ENCODE peak calls at places on chromosomes 5 and 9, in four cellular contexts. A, L, X and S are unnamed samples.

GRCh38 chr9:19939890-19940289 is 151.1 kb upstream of the SLC24A2 start:
- ATAC-seq in A (no peak), L (no peak), X (no peak), S (no peak)

GRCh38 chr5:64206653-64207052 is 41.0 kb downstream of the RNF180 start:
- ATAC-seq in A (no peak), L (no peak), X (no peak), S (no peak)

GRCh38 chr9:134725605-134725940 is 84.0 kb downstream of the COL5A1 start:
- ATAC-seq in A (no peak), L (no peak), X (no peak), S (peak)

GRCh38 chr9:17120203-17120602 is 14.6 kb upstream of the CNTLN start:
- ATAC-seq in A (no peak), L (no peak), X (no peak), S (no peak)

GRCh38 chr5:96093340-96093739 is 131.7 kb upstream of the ELL2 start:
- ATAC-seq in A (peak), L (no peak), X (no peak), S (no peak)

GRCh38 chr5:60829490-60830266 is 14.4 kb downstream of the ELOVL7 start:
- ATAC-seq in A (no peak), L (peak), X (no peak), S (peak)

GRCh38 chr5:106258591-106259125 is 1412.1 kb downstream of the EFNA5 start:
- ATAC-seq in A (peak), L (no peak), X (no peak), S (no peak)

GRCh38 chr5:123429993-123430392 is 6.8 kb upstream of the CEP120 start:
- ATAC-seq in A (peak), L (no peak), X (peak), S (no peak)

GRCh38 chr5:150584561-150585335 is 55.7 kb upstream of the SYNPO start:
- ATAC-seq in A (no peak), L (no peak), X (no peak), S (no peak)

GRCh38 chr5:139043127-139043905 is 154.9 kb downstream of the SIL1 start:
- ATAC-seq in A (no peak), L (no peak), X (no peak), S (no peak)

GRCh38 chr5:67974054-67974453 is 241.5 kb upstream of the PIK3R1 start:
- ATAC-seq in A (no peak), L (no peak), X (no peak), S (no peak)

GRCh38 chr5:179187229-179187678 is 127.1 kb downstream of the ZNF354C start:
- ATAC-seq in A (no peak), L (no peak), X (no peak), S (no peak)

GRCh38 chr5:139148306-139148705 is 49.9 kb downstream of the SIL1 start:
- ATAC-seq in A (peak), L (no peak), X (peak), S (no peak)

GRCh38 chr5:42502613-42503470 is 79.6 kb downstream of the GHR start:
- ATAC-seq in A (no peak), L (no peak), X (no peak), S (no peak)

GRCh38 chr9:27726244-27727141 is 153.2 kb upstream of the C9orf72 start:
- ATAC-seq in A (peak), L (peak), X (no peak), S (peak)

GRCh38 chr5:67941750-67942450 is 273.7 kb upstream of the PIK3R1 start:
- ATAC-seq in A (no peak), L (no peak), X (no peak), S (no peak)

GRCh38 chr9:35571113-35571512 is 33.9 kb upstream of the TESK1 start:
- ATAC-seq in A (no peak), L (no peak), X (no peak), S (peak)

GRCh38 chr5:135811007-135811406 is 23.5 kb upstream of the SLC25A48 start:
- ATAC-seq in A (no peak), L (no peak), X (no peak), S (no peak)

GRCh38 chr5:135360278-135361274 is 38.5 kb downstream of the MACROH2A1 start:
- ATAC-seq in A (no peak), L (no peak), X (no peak), S (no peak)

GRCh38 chr5:148969291-148969690 is 93.6 kb downstream of the SH3TC2 start:
- ATAC-seq in A (no peak), L (no peak), X (no peak), S (no peak)

GRCh38 chr5:36651775-36652685 is 45.6 kb downstream of the SLC1A3 start:
- ATAC-seq in A (no peak), L (no peak), X (peak), S (no peak)

GRCh38 chr9:121950441-121950840 is 142.7 kb downstream of the TTLL11 start:
- ATAC-seq in A (no peak), L (no peak), X (no peak), S (no peak)

GRCh38 chr5:154087260-154087659 is 48.5 kb downstream of the MFAP3 start:
- ATAC-seq in A (no peak), L (no peak), X (no peak), S (no peak)

GRCh38 chr9:98210435-98210834 is 18.0 kb upstream of the CORO2A start:
- ATAC-seq in A (no peak), L (no peak), X (no peak), S (no peak)

GRCh38 chr5:131363811-131364506 is 100.1 kb downstream of the CDC42SE2 start:
- ATAC-seq in A (no peak), L (no peak), X (no peak), S (peak)

GRCh38 chr9:77498891-77499290 is 149.2 kb downstream of the GNA14 start:
- ATAC-seq in A (no peak), L (no peak), X (no peak), S (no peak)

GRCh38 chr5:142753114-142753764 is 16.9 kb upstream of the ARHGAP26 start:
- ATAC-seq in A (peak), L (no peak), X (peak), S (no peak)

GRCh38 chr9:4117835-4118610 is 181.8 kb downstream of the GLIS3 start:
- ATAC-seq in A (peak), L (peak), X (no peak), S (no peak)

GRCh38 chr5:16744164-16744880 is 127.5 kb upstream of the RETREG1 start:
- ATAC-seq in A (no peak), L (no peak), X (no peak), S (no peak)

GRCh38 chr5:30894811-30895210 is 298.7 kb upstream of the CDH6 start:
- ATAC-seq in A (no peak), L (no peak), X (no peak), S (no peak)

GRCh38 chr5:139642891-139643871 is 5.0 kb upstream of the CXXC5 start:
- ATAC-seq in A (peak), L (no peak), X (no peak), S (no peak)

GRCh38 chr9:20441704-20442423 is 180.4 kb downstream of the MLLT3 start:
- ATAC-seq in A (no peak), L (peak), X (no peak), S (no peak)

GRCh38 chr5:34854459-34855174 is 15.7 kb downstream of the TTC23L start:
- ATAC-seq in A (no peak), L (no peak), X (no peak), S (peak)

GRCh38 chr9:104899759-104900247 is 28.2 kb downstream of the ABCA1 start:
- ATAC-seq in A (no peak), L (no peak), X (no peak), S (no peak)

GRCh38 chr5:169942181-169942580 is 38.1 kb downstream of the INSYN2B start:
- ATAC-seq in A (no peak), L (no peak), X (no peak), S (no peak)

GRCh38 chr9:136086213-136086881 is 8.7 kb downstream of the NACC2 start:
- ATAC-seq in A (no peak), L (no peak), X (peak), S (no peak)

GRCh38 chr5:75729321-75729720 is 12.1 kb upstream of the POC5 start:
- ATAC-seq in A (no peak), L (no peak), X (no peak), S (no peak)

GRCh38 chr5:76583163-76584047 is 39.8 kb downstream of the F2RL2 start:
- ATAC-seq in A (peak), L (no peak), X (no peak), S (no peak)

GRCh38 chr5:23084815-23085214 is 231.7 kb upstream of the CDH12 start:
- ATAC-seq in A (no peak), L (no peak), X (no peak), S (no peak)

GRCh38 chr5:154090656-154091055 is 51.9 kb downstream of the MFAP3 start:
- ATAC-seq in A (no peak), L (no peak), X (no peak), S (no peak)